ENCODE peak calls at places on chromosome 2, in six cellular contexts. V, A, K, O, F and R are unnamed samples.

GRCh38 chr2:9434484-9434883 is 11.0 kb downstream of the CPSF3 start:
- DNase-seq in V (no peak), A (no peak), K (no peak), O (no peak), F (no peak), R (no peak)

GRCh38 chr2:128733450-128733849 is 414.8 kb upstream of the HS6ST1 start:
- DNase-seq in V (no peak), A (no peak), K (no peak), O (no peak), F (no peak), R (no peak)

GRCh38 chr2:8794923-8795825 is 42.2 kb downstream of the KIDINS220 start:
- DNase-seq in V (no peak), A (no peak), K (no peak), O (no peak), F (peak; percentile 89), R (no peak)

GRCh38 chr2:108369153-108369552 is 8.6 kb upstream of the SULT1C4 start:
- DNase-seq in V (no peak), A (no peak), K (no peak), O (no peak), F (no peak), R (no peak)

GRCh38 chr2:18399601-18400000 is 160.9 kb downstream of the RDH14 start:
- DNase-seq in V (no peak), A (no peak), K (no peak), O (no peak), F (no peak), R (no peak)

GRCh38 chr2:134275058-134275862 is 21.4 kb downstream of the MGAT5 start:
- DNase-seq in V (no peak), A (no peak), K (no peak), O (no peak), F (no peak), R (no peak)

GRCh38 chr2:84202166-84202565 is 256.9 kb downstream of the SUCLG1 start:
- DNase-seq in V (no peak), A (no peak), K (no peak), O (no peak), F (no peak), R (no peak)

GRCh38 chr2:164786787-164787186 is 54.8 kb downstream of the COBLL1 start:
- DNase-seq in V (no peak), A (no peak), K (no peak), O (no peak), F (no peak), R (no peak)

GRCh38 chr2:96913117-96913397 is 43.2 kb upstream of the SEMA4C start:
- DNase-seq in V (no peak), A (no peak), K (no peak), O (no peak), F (no peak), R (no peak)

GRCh38 chr2:131400849-131401248 is 36.9 kb upstream of the RAB6D start:
- DNase-seq in V (no peak), A (no peak), K (no peak), O (no peak), F (no peak), R (no peak)
- H3K27ac ChIP-seq in V (no peak overlapping the region), A (no peak overlapping the region), K (no peak overlapping the region), O (no peak overlapping the region), F (no peak overlapping the region), R (no peak overlapping the region)

GRCh38 chr2:118841828-118842461 is 5.5 kb downstream of the EN1 start:
- DNase-seq in V (no peak), A (no peak), K (no peak), O (no peak), F (peak; percentile 27), R (no peak)
- H3K27ac ChIP-seq in V (no peak overlapping the region), A (no peak overlapping the region), K (no peak overlapping the region), O (no peak overlapping the region), F (no peak overlapping the region), R (no peak overlapping the region)

DNA sequence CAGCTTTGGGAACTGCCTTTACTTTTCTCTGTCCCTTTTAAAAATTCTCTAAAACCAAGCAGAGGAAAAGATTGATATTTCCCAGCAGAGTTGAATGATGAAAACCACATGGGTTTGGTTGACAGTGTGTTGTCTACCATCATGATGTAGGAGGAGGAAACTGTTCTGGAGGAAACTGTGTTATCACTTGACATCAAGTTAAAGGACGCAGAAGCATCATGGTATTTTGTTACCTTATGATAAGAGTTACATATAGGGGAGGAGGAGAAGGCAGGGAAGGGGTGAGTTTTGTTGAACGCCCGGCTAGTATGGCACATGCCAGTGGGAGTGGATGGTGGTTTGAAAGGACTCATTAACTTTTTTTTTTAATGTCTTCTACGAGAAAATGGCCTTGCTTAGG is 886 bp downstream of the TMEM17 start:
- DNase-seq in V (peak; percentile 23), A (no peak), K (no peak), O (no peak), F (no peak), R (no peak)
- H3K27ac ChIP-seq in V (peak overlapping the region; percentile 93), A (no peak overlapping the region), K (peak overlapping the region; percentile 97), O (peak overlapping the region; percentile 80), F (peak overlapping the region; percentile 76), R (peak overlapping the region; percentile 86)

DNA sequence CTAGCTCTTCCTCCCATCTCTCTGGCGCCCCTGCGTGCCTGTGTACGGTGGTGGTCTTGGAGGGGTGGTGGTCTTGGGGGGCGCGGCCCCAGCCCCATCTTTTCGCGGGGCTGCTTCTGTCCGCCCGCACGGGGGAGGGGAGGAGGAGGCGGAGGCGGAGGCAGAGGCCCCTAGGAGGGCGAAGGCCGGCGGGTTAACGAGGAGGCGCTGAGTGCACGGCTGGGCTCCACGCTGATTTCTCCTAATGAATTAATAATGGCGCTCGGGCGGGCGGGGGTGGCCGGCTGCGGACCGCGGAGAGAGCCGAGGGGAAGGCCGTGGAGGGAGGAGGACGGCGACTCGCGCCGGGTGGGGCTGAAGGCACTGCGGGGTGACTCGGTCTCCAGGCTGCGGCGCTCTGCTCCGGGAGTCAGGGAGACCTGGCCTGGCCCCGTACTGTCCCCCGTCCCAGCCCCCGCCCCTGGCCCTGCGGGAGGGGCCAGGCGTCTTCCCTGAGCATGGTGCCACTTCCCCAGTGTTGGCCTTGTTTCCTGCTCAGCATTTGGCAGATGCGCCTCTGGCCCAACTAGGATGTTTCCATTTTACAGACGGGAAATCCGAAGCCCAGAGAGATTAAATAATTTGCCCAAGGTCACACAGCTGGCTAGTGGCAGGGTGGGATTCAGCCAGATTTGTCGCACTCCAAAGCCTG is 6.0 kb downstream of the GAREM2 start:
- DNase-seq in V (no peak), A (peak; percentile 77), K (no peak), O (no peak), F (no peak), R (no peak)
- H3K27ac ChIP-seq in V (peak overlapping the region; percentile 87), A (peak overlapping the region; percentile 21), K (peak overlapping the region; percentile 14), O (no peak overlapping the region), F (no peak overlapping the region), R (peak overlapping the region; percentile 17)

DNA sequence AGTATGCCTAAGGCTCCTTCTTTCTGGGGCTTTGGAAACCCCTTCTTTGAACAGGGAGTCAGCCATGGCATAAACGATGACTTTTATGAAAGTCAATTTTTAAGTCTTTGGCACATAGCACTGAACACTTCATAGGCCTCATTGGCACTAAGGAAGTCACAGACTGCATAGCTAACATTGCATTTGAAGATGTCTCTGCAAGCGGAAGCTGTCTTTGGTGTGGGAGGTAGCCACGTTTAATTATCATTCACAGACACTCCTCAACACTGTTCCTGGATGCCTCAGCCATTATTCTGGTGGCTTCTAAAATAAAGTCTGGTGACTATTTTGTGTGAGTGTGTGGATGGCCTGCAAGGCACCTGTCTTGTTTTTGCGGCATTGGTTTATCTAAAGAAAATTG is 148.2 kb upstream of the NCK2 start:
- DNase-seq in V (no peak), A (no peak), K (no peak), O (no peak), F (no peak), R (no peak)
- H3K27ac ChIP-seq in V (no peak overlapping the region), A (no peak overlapping the region), K (no peak overlapping the region), O (no peak overlapping the region), F (no peak overlapping the region), R (no peak overlapping the region)

GRCh38 chr2:73926493-73927327 is at the start of gene DGUOK:
- DNase-seq in V (peak; percentile 100), A (peak; percentile 90), K (peak; percentile 96), O (peak; percentile 98), F (peak; percentile 100), R (peak; percentile 96)

GRCh38 chr2:73928995-73929394 is 2.3 kb downstream of the DGUOK start:
- DNase-seq in V (no peak), A (no peak), K (no peak), O (no peak), F (no peak), R (no peak)

GRCh38 chr2:73927344-73927743 is 664 bp downstream of the DGUOK start:
- DNase-seq in V (no peak), A (no peak), K (no peak), O (no peak), F (no peak), R (no peak)

GRCh38 chr2:73925033-73925704 is 1.5 kb upstream of the DGUOK start:
- DNase-seq in V (peak; percentile 49), A (no peak), K (no peak), O (no peak), F (no peak), R (no peak)

DNA sequence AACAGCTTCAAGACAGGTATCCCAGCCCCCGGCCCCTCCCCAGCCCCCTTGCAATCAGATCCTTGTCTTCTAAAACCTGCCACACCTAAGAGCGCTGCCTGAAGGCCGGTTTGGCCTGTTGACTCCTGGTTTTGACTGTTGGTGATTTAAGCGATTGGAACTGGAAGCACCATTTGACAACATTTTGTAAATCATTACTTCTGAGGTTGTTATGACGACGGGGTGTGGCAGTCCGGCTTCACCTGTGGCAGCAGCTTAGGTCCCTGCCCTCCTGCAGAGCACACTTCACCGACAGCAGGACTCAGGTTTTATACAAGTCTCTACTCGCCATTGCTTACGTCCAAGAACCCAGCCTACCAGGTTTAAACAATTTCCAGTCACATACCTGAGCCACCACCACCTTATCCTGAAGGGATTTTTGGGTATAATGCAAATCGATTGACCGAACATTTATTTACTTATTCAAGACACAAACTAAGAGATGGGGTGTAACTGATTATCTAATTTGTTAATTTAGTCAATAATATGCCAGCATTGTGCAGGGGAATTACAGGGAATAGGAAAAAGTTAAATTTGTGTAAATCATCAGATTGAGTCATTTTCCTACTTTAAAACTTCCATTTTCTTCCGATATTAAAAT is 707 bp upstream of the DGUOK start:
- DNase-seq in V (peak; percentile 36), A (no peak), K (no peak), O (no peak), F (no peak), R (no peak)
- H3K27ac ChIP-seq in V (peak overlapping the region; percentile 93), A (no peak overlapping the region), K (no peak overlapping the region), O (peak overlapping the region; percentile 51), F (no peak overlapping the region), R (peak overlapping the region; percentile 86)

DNA sequence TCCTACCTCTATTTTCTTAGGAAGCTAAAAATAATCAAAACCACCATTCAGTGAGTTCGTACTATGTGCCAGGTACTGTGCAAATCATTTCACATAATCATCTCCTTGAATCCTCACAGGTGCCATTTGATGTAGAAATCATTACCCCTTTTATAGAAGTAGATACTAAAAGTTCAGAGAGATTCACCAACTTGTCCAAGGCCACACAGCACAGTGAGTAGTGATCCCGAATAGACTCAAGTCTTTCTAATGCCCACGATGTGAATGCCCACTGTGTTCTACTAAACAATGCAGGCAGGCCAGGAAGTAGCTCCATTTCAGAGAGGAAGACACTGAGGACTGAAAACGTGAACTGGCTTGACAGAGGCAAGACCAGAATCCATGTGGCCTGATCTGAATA is 68.8 kb downstream of the ANTXR1 start:
- DNase-seq in V (no peak), A (no peak), K (no peak), O (no peak), F (no peak), R (no peak)
- H3K27ac ChIP-seq in V (peak overlapping the region; percentile 86), A (no peak overlapping the region), K (no peak overlapping the region), O (peak overlapping the region; percentile 14), F (peak overlapping the region; percentile 51), R (no peak overlapping the region)